ENCODE peak calls at places on chromosomes 5 and 9, in six cellular contexts. Z, V, H, L, S and B are unnamed samples.

GRCh38 chr5:109030360-109031143 is 282.9 kb downstream of the FER start:
- DNase-seq in Z (no peak), V (no peak), H (no peak), L (no peak), S (no peak), B (no peak)

GRCh38 chr5:73911761-73912393 is 285.9 kb downstream of the ARHGEF28 start:
- DNase-seq in Z (no peak), V (no peak), H (no peak), L (no peak), S (no peak), B (no peak)

GRCh38 chr9:91378695-91379127 is 17.0 kb upstream of the AUH start:
- DNase-seq in Z (no peak), V (peak), H (no peak), L (no peak), S (peak), B (no peak)

GRCh38 chr5:54570923-54571322 is 53.4 kb downstream of the SNX18 start:
- DNase-seq in Z (no peak), V (peak), H (no peak), L (peak), S (no peak), B (peak)

GRCh38 chr9:24245988-24246387 is 299.7 kb downstream of the IZUMO3 start:
- DNase-seq in Z (no peak), V (no peak), H (no peak), L (no peak), S (peak), B (no peak)

GRCh38 chr5:9054821-9055589 is 490.9 kb downstream of the SEMA5A start:
- DNase-seq in Z (no peak), V (no peak), H (no peak), L (no peak), S (no peak), B (no peak)

GRCh38 chr9:122200960-122201635 is 27.7 kb downstream of the LHX6 start:
- DNase-seq in Z (no peak), V (no peak), H (peak), L (no peak), S (peak), B (no peak)

GRCh38 chr9:8845808-8846207 is 1046.2 kb upstream of the DMAC1 start:
- DNase-seq in Z (no peak), V (no peak), H (no peak), L (no peak), S (no peak), B (no peak)

GRCh38 chr5:141695627-141696180 is 13.7 kb upstream of the ARAP3 start:
- DNase-seq in Z (no peak), V (no peak), H (no peak), L (no peak), S (no peak), B (no peak)

GRCh38 chr9:95989304-95989703 is 113.8 kb downstream of the ERCC6L2 start:
- DNase-seq in Z (no peak), V (no peak), H (no peak), L (no peak), S (no peak), B (no peak)

GRCh38 chr9:82031538-82032280 is 43.1 kb downstream of the SPATA31D1 start:
- DNase-seq in Z (no peak), V (peak), H (peak), L (peak), S (peak), B (peak)

GRCh38 chr9:23814243-23814642 is 11.8 kb downstream of the ELAVL2 start:
- DNase-seq in Z (no peak), V (no peak), H (no peak), L (no peak), S (no peak), B (no peak)

GRCh38 chr5:89190515-89191265 is 307.7 kb upstream of the MEF2C start:
- DNase-seq in Z (no peak), V (no peak), H (no peak), L (no peak), S (no peak), B (no peak)

GRCh38 chr5:103057208-103058130 is 62.5 kb downstream of the GIN1 start:
- DNase-seq in Z (no peak), V (no peak), H (no peak), L (no peak), S (peak), B (no peak)

GRCh38 chr5:34474573-34475021 is 181.5 kb upstream of the RAI14 start:
- DNase-seq in Z (peak), V (no peak), H (no peak), L (peak), S (peak), B (peak)

GRCh38 chr5:78758169-78758839 is 109.7 kb upstream of the LHFPL2 start:
- DNase-seq in Z (no peak), V (peak), H (no peak), L (no peak), S (no peak), B (no peak)

GRCh38 chr5:81838307-81838906 is 87.5 kb upstream of the SSBP2 start:
- DNase-seq in Z (no peak), V (peak), H (no peak), L (no peak), S (peak), B (no peak)

GRCh38 chr5:4625206-4625896 is 514.8 kb upstream of the ADAMTS16 start:
- DNase-seq in Z (no peak), V (no peak), H (no peak), L (no peak), S (no peak), B (no peak)

GRCh38 chr5:141419074-141419880 is 1.6 kb upstream of the PCDHGA11 start:
- DNase-seq in Z (no peak), V (no peak), H (no peak), L (no peak), S (no peak), B (no peak)

GRCh38 chr9:96169488-96169887 is 132.5 kb downstream of the HSD17B3 start:
- DNase-seq in Z (peak), V (peak), H (no peak), L (peak), S (peak), B (no peak)

GRCh38 chr5:61059499-61059898 is 102.8 kb downstream of the SMIM15 start:
- DNase-seq in Z (no peak), V (no peak), H (no peak), L (no peak), S (no peak), B (no peak)

GRCh38 chr5:73380710-73381586 is 67.6 kb downstream of the FOXD1 start:
- DNase-seq in Z (no peak), V (no peak), H (no peak), L (no peak), S (no peak), B (no peak)

GRCh38 chr9:73423891-73424290 is 272.2 kb downstream of the ANXA1 start:
- DNase-seq in Z (no peak), V (no peak), H (no peak), L (no peak), S (no peak), B (no peak)

GRCh38 chr5:74034738-74035137 is 408.7 kb downstream of the ARHGEF28 start:
- DNase-seq in Z (no peak), V (no peak), H (no peak), L (no peak), S (peak), B (no peak)

GRCh38 chr5:55645304-55645703 is 66.8 kb downstream of the SLC38A9 start:
- DNase-seq in Z (no peak), V (peak), H (no peak), L (no peak), S (no peak), B (no peak)

GRCh38 chr5:113513384-113514262 is at the start of gene YTHDC2:
- DNase-seq in Z (peak), V (peak), H (peak), L (peak), S (peak), B (peak)

DNA sequence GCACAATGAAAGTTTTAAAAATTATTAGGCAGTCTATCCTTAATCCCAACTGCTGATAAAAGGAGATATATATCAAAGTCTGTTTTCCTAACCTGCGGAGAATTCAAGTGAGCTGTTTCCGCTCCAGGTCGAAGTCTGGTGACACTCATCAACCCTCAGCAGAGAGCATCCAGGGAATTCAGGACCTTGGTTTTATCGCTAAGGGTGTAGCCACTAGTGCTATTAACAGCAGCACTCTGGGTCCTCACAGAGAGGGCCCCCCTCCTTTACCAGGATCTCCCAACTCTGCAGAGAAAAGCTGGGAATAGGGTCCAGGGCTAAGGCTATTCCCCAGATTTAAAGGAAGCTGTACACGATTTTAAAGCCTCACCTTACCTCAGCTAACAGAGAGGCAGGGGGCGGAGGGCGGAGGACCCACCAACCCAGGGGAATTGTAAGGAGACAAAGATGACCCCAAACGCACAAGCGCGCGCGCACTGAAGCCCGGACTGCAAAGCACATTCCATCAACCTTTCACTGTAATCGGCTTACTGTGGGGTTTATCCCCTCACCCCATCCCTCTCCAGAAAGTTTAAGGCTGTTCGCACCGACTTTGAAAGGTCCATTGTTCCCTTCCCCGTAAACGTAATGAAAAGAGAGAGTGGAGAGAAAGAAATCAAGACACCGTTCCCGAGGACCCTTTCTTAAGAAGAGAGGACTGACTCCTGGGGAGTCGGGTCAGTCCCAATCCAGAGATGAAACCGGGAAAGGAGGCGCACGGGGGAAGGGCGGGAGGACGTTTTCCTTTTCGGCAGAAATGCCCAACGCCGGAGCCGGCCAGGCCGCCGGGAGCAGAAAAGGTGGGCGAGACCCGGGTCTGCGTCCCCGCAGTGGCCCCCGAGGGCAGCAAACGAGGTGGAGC is 642 bp downstream of the CEMIP2 start:
- DNase-seq in Z (peak), V (peak), H (peak), L (no peak), S (no peak), B (no peak)
- H3K27ac ChIP-seq in Z (peak), V (peak), H (peak), L (peak), S (peak), B (no peak)

GRCh38 chr5:891837-892389 is 688 bp downstream of the BRD9 start:
- DNase-seq in Z (no peak), V (peak), H (no peak), L (no peak), S (no peak), B (no peak)

GRCh38 chr5:893711-894110 is 1.0 kb downstream of the TRIP13 start:
- DNase-seq in Z (no peak), V (no peak), H (no peak), L (no peak), S (no peak), B (no peak)

GRCh38 chr5:892390-893136 is at the start of the genes BRD9 and TRIP13:
- DNase-seq in Z (peak), V (peak), H (peak), L (peak), S (peak), B (peak)

GRCh38 chr5:891117-891836 is 1.3 kb downstream of the BRD9 start:
- DNase-seq in Z (no peak), V (no peak), H (no peak), L (no peak), S (no peak), B (no peak)

DNA sequence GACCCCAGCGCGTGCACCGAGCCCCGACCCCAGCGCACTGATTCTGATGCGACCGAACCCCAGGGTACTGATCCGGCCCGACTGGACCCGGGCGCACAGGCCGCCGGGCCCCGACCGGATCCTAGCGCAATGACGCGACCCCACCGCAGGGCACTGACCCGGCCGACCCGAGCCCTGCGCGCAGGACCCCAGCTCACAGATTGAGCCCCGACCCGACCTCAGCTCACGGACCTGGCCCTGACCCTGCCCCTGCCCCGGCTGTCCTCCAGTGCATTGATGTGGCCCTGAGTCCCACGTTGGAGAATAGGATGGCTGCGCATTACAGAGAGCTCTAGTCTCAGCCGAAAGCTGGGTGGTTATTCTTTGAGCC is 438 bp downstream of the TRIP13 start:
- DNase-seq in Z (no peak), V (no peak), H (no peak), L (no peak), S (no peak), B (no peak)
- H3K27ac ChIP-seq in Z (no peak), V (no peak), H (peak), L (peak), S (peak), B (no peak)

GRCh38 chr9:34983209-34983608 is 6.3 kb upstream of the DNAJB5 start:
- DNase-seq in Z (no peak), V (no peak), H (no peak), L (no peak), S (no peak), B (no peak)
- H3K27ac ChIP-seq in Z (no peak), V (no peak), H (no peak), L (no peak), S (no peak), B (no peak)

DNA sequence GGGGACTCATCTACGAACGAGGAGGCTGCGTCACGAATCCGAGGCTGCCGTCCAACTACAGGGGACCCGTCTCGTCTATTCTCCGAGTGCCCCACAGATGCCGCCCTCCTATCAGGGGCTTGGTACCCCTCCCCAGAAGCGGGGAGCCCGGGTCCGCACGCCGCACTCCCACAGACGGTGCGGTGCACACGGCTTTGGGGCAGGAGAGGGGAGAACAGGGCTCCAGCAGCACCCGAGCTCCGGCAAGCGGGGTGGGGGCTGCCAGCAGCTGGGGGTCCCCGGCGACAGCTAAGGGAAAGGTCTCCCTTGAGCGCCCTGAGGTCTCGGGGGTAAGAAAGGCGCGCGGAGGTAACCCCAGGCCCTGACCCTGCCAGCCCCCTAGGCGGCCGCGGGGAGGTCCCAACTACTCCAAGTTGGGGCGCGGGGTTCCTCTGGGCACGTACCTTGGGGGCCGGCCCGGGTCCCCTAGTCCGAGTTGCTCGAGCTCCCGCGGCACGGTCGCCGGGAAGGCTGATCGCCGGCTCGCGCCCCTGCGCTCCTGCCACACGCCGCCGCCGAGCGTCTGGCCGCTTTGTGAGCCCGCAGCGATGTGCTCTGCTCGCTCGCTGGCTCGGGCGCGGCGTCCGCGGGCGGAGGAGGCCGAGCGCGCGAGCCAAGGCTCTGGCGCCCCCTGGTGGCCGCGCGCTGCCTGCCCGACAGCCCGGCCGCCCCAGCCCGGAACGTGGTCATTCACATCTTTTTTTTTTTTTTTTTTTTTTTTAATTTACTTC is at the start of gene SPOCK1:
- DNase-seq in Z (peak), V (peak), H (peak), L (peak), S (peak), B (peak)
- H3K27ac ChIP-seq in Z (no peak), V (peak), H (no peak), L (peak), S (no peak), B (peak)

DNA sequence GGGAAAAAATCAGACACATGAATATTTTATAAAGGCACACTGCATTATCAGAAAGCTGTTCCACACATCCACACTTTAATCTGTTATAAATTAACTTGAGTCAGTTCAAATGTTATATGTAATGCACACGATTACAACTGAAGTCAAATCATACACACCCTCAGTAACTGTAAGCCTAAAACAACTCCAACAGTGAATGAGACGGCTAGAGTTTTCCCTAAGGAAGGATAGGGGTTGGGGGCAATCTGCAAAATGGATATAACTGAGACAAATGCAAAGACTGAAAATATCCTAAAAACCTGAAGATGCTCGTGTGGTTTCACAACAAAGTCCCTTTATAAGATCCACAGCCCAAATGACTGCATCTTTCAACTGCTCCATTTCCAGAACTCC is 166.4 kb downstream of the BNC2 start:
- DNase-seq in Z (no peak), V (no peak), H (no peak), L (no peak), S (no peak), B (no peak)
- H3K27ac ChIP-seq in Z (no peak), V (peak), H (peak), L (peak), S (peak), B (no peak)

DNA sequence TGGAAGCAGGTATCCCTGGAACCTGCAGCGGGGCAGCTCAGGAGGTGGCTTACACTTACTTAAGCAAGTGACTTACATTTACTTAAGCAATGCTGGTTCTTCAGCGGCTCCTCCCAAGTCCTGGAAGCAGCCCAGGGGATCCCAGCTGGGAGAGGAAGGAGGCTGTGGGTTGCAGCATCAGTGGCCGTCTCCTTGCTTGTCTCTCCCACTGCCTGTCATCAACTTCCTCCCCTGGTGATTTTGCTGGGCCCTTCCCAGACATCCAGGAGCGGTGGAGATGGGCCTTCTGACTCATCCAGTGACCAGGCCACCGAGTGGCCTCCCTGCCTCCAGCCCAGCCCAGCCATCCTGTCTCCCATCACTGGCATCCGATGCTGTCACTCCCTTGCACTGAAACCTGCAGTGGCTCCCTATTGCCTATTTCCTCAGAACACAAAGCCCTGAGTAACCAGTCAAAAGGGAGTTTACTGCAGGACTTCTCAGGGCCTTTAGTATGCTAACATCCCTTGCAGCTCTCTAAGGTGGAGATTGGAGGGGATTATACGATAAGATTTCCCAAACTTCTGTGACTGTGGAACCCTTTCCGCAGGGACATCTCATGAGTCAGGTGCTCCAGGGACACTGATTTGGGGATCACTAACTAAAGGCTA is 155.9 kb upstream of the PHYKPL start:
- DNase-seq in Z (no peak), V (peak), H (peak), L (no peak), S (peak), B (no peak)
- H3K27ac ChIP-seq in Z (no peak), V (no peak), H (no peak), L (no peak), S (no peak), B (no peak)